ENCODE peak calls at places on chromosomes 16 and 17, in six cellular contexts. G is chondrocyte, U is endothelial cell, I is transverse colon, V is uterus, W is cardiac muscle cell. B is an unnamed sample.

GRCh38 chr16:76311260-76311659 is 34.1 kb downstream of the CNTNAP4 start:
- DNase-seq in G (no peak), U (no peak), I (no peak), V (no peak), W (no peak), B (no peak)

GRCh38 chr16:1984347-1985225 is 593 bp downstream of the GFER start:
- DNase-seq in G (no peak), U (no peak), I (peak; percentile 68), V (no peak), W (no peak), B (no peak)

GRCh38 chr17:47077576-47077975 is 98.5 kb upstream of the RPRML start:
- DNase-seq in G (no peak), U (no peak), I (no peak), V (no peak), W (no peak), B (no peak)

GRCh38 chr17:17698869-17699351 is 17.7 kb downstream of the RAI1 start:
- DNase-seq in G (no peak), U (no peak), I (no peak), V (peak; percentile 59), W (peak; percentile 64), B (no peak)

GRCh38 chr17:1165836-1166235 is 13.9 kb downstream of the ABR start:
- DNase-seq in G (no peak), U (no peak), I (no peak), V (no peak), W (no peak), B (no peak)

GRCh38 chr16:22631264-22631663 is 120.6 kb downstream of the NPIPB5 start:
- DNase-seq in G (no peak), U (no peak), I (no peak), V (no peak), W (no peak), B (no peak)

GRCh38 chr17:10875984-10876555 is 38.2 kb upstream of the PIRT start:
- DNase-seq in G (no peak), U (peak; percentile 50), I (peak; percentile 56), V (peak; percentile 20), W (peak; percentile 61), B (peak; percentile 68)

GRCh38 chr16:22694887-22695382 is 119.0 kb upstream of the HS3ST2 start:
- DNase-seq in G (no peak), U (no peak), I (peak; percentile 22), V (peak; percentile 29), W (no peak), B (no peak)

GRCh38 chr17:66807182-66807581 is 27.7 kb upstream of the CACNG5 start:
- DNase-seq in G (peak; percentile 4), U (no peak), I (no peak), V (no peak), W (no peak), B (no peak)

GRCh38 chr17:1039119-1039507 is 42.2 kb downstream of the TIMM22 start:
- DNase-seq in G (peak; percentile 86), U (no peak), I (no peak), V (no peak), W (no peak), B (no peak)

GRCh38 chr16:2535644-2536021 is 2.2 kb upstream of the PDPK1 start:
- DNase-seq in G (no peak), U (no peak), I (no peak), V (peak; percentile 69), W (no peak), B (no peak)

GRCh38 chr16:56450275-56450889 is 750 bp downstream of the NUDT21 start:
- DNase-seq in G (no peak), U (no peak), I (no peak), V (no peak), W (peak; percentile 9), B (no peak)

GRCh38 chr17:43915561-43915960 is 8.2 kb upstream of the MPP2 start:
- DNase-seq in G (no peak), U (no peak), I (no peak), V (no peak), W (no peak), B (no peak)

GRCh38 chr16:58797137-58797801 is 63.2 kb upstream of the GOT2 start:
- DNase-seq in G (no peak), U (no peak), I (no peak), V (no peak), W (no peak), B (no peak)

GRCh38 chr17:72338304-72338703 is 217.5 kb downstream of the SOX9 start:
- DNase-seq in G (no peak), U (no peak), I (no peak), V (no peak), W (no peak), B (no peak)

GRCh38 chr17:40542562-40543411 is 22.5 kb downstream of the CCR7 start:
- DNase-seq in G (peak; percentile 56), U (no peak), I (peak; percentile 73), V (peak; percentile 93), W (no peak), B (no peak)

GRCh38 chr17:40841246-40841645 is 18.8 kb upstream of the KRT10 start:
- DNase-seq in G (no peak), U (no peak), I (no peak), V (no peak), W (no peak), B (no peak)

GRCh38 chr17:6578491-6578890 is 22.1 kb upstream of the PITPNM3 start:
- DNase-seq in G (no peak), U (no peak), I (no peak), V (no peak), W (no peak), B (no peak)

GRCh38 chr17:74610108-74610507 is 13.4 kb downstream of the CD300E start:
- DNase-seq in G (no peak), U (no peak), I (no peak), V (no peak), W (peak; percentile 73), B (no peak)

GRCh38 chr17:39533891-39534290 is 72.6 kb downstream of the CDK12 start:
- DNase-seq in G (no peak), U (no peak), I (no peak), V (no peak), W (no peak), B (no peak)

GRCh38 chr17:28598389-28598788 is 436 bp downstream of the SPAG5 start:
- DNase-seq in G (no peak), U (no peak), I (no peak), V (no peak), W (no peak), B (no peak)

GRCh38 chr17:48276776-48277175 is 153.2 kb downstream of the SKAP1 start:
- DNase-seq in G (no peak), U (no peak), I (no peak), V (no peak), W (no peak), B (no peak)

GRCh38 chr17:63555475-63556156 is 5.3 kb downstream of the DCAF7 start:
- DNase-seq in G (no peak), U (no peak), I (no peak), V (no peak), W (no peak), B (no peak)

GRCh38 chr17:43907425-43907981 is at the start of gene MPP2:
- DNase-seq in G (no peak), U (peak; percentile 85), I (peak; percentile 69), V (peak; percentile 79), W (peak; percentile 92), B (peak; percentile 77)

GRCh38 chr17:67027031-67027628 is 17.2 kb upstream of the CACNG1 start:
- DNase-seq in G (no peak), U (no peak), I (no peak), V (no peak), W (no peak), B (no peak)

GRCh38 chr16:35386619-35387018 is 1927.2 kb downstream of the TP53TG3F start:
- DNase-seq in G (no peak), U (no peak), I (no peak), V (no peak), W (no peak), B (no peak)

DNA sequence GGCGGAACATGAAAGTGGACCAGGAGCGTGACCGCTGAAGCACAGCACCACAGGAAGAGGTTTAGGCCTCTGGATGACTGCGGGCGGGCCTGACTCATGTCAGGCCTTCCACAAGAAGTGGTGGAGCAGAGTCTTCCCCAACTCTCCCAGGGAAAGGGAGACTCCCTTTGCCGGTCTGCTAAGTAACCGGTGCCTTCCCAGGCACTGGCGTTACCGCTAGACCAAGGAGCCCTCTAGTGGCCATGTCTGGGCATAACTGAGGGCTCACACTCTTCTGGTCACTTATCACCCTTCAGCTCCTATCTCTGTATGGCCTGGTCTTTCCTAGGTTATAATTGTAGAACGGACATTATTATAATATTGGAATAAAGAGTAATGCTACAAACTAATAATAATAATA is 1931.9 kb downstream of the TP53TG3F start:
- DNase-seq in G (peak; percentile 52), U (no peak), I (no peak), V (no peak), W (no peak), B (no peak)
- TF ChIP-seq CTCF in G (peak; percentile 52), U (no peak), I (peak; percentile 23), V (no peak), W (peak; percentile 15), B (peak; percentile 54)

DNA sequence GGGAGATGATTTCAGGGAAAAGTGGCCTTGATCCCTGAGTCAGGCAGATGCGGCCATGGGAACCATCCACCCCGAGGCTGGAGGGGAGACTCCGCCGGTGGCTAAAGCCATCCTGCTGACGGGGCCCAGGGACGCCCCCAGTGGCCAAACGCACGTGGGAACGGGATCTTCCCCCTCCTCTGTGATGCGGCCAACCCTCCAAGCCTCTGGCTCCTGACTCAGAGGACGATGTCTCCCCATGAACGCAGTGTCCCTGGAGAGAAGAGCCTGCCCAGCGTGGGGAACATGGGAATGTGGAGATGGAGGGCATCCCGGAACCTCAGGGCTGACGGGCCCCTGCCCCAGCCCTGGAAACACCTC is 25.0 kb downstream of the SLC7A5 start:
- DNase-seq in G (no peak), U (no peak), I (no peak), V (no peak), W (no peak), B (no peak)
- TF ChIP-seq CTCF in G (peak; percentile 55), U (no peak), I (no peak), V (no peak), W (no peak), B (peak; percentile 26)

DNA sequence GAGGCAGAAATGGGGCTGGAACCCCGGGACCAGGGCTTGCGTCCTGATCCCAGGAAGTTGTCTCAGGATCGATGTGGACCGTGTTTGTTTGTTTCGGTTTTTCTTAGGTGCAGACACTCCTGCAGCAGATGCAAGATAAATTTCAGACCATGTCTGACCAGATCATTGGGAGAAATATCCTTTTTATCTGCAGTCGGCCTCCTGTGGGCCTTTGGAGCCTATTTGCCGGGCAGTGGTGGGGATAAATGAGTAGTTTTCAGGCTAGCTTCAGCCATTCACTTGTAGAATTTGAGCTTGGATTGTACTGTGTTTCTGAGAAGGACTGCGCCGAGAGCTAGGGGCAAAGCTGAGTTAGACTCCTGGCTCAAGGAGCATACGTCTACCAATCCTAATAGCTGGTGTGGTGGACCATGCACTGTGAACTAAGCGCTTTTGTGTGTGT is 816 bp downstream of the HSBP1 start:
- DNase-seq in G (no peak), U (no peak), I (no peak), V (no peak), W (no peak), B (no peak)
- TF ChIP-seq CTCF in G (no peak), U (no peak), I (no peak), V (no peak), W (no peak), B (no peak)

DNA sequence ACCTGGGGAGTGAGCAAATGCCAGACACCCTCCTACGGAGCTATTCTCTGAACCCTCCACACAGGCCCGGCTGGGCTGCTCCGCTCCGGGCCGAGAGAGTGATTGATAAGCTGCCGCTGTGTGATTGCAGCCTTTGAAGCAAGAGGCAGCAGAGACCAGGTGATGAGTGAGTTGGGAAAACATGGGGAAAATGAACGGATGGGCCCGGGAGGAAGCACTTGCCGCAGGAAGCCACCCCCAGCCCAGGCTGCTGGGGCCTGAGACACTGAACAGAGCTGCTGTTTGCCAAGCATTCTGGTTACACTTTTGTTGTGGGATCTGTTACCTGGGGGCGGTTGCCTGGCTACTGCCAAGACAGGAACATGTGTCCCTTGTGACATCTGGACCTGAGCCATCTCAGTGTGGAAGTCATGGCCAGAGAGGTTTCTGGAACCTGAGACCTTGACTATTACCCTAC is 46.4 kb upstream of the KLHDC4 start:
- DNase-seq in G (no peak), U (no peak), I (no peak), V (no peak), W (peak; percentile 28), B (no peak)
- TF ChIP-seq CTCF in G (no peak), U (no peak), I (no peak), V (no peak), W (no peak), B (no peak)

B was measured in neural crest cell.